ENCODE peak calls at places on chromosomes 1 and 21, in seven cellular contexts. One of them, this sample, is unnamed.

GRCh38 chr1:234845097-234845660 is 235.2 kb upstream of the IRF2BP2 start:
- DNase-seq in GM12878: peak
- DNase-seq in HCT116: no peak
- DNase-seq in WTC11: no peak
- DNase-seq in K562: no peak
- DNase-seq in H1: no peak
- DNase-seq in HepG2: no peak
- DNase-seq in this sample: no peak

GRCh38 chr1:8194481-8195227 is 123.3 kb upstream of the SLC45A1 start:
- DNase-seq in GM12878: no peak
- DNase-seq in HCT116: peak
- DNase-seq in WTC11: no peak
- DNase-seq in K562: no peak
- DNase-seq in H1: no peak
- DNase-seq in HepG2: peak
- DNase-seq in this sample: no peak

GRCh38 chr1:97092824-97093223 is 371.2 kb downstream of the PTBP2 start:
- DNase-seq in GM12878: no peak
- DNase-seq in HCT116: no peak
- DNase-seq in WTC11: no peak
- DNase-seq in K562: no peak
- DNase-seq in H1: no peak
- DNase-seq in HepG2: no peak
- DNase-seq in this sample: no peak

GRCh38 chr1:1875932-1876331 is 15.0 kb downstream of the GNB1 start:
- DNase-seq in GM12878: no peak
- DNase-seq in HCT116: no peak
- DNase-seq in WTC11: no peak
- DNase-seq in K562: no peak
- DNase-seq in H1: no peak
- DNase-seq in HepG2: no peak
- DNase-seq in this sample: no peak

GRCh38 chr1:54380285-54380882 is 25.8 kb downstream of the SSBP3 start:
- DNase-seq in GM12878: no peak
- DNase-seq in HCT116: no peak
- DNase-seq in WTC11: no peak
- DNase-seq in K562: no peak
- DNase-seq in H1: no peak
- DNase-seq in HepG2: no peak
- DNase-seq in this sample: no peak

GRCh38 chr1:228400237-228400651 is 6.4 kb downstream of the TRIM11 start:
- DNase-seq in GM12878: no peak
- DNase-seq in HCT116: no peak
- DNase-seq in WTC11: no peak
- DNase-seq in K562: no peak
- DNase-seq in H1: no peak
- DNase-seq in HepG2: no peak
- DNase-seq in this sample: no peak

GRCh38 chr1:186154651-186155050 is 220.4 kb downstream of the TPR start:
- DNase-seq in GM12878: no peak
- DNase-seq in HCT116: no peak
- DNase-seq in WTC11: no peak
- DNase-seq in K562: no peak
- DNase-seq in H1: no peak
- DNase-seq in HepG2: no peak
- DNase-seq in this sample: no peak

GRCh38 chr1:18411321-18411720 is 69.4 kb upstream of the KLHDC7A start:
- DNase-seq in GM12878: no peak
- DNase-seq in HCT116: no peak
- DNase-seq in WTC11: no peak
- DNase-seq in K562: no peak
- DNase-seq in H1: no peak
- DNase-seq in HepG2: no peak
- DNase-seq in this sample: no peak

GRCh38 chr21:32096411-32096810 is 182.4 kb downstream of the MIS18A start:
- DNase-seq in GM12878: no peak
- DNase-seq in HCT116: peak
- DNase-seq in WTC11: peak
- DNase-seq in K562: peak
- DNase-seq in H1: peak
- DNase-seq in HepG2: peak
- DNase-seq in this sample: peak

GRCh38 chr1:42658880-42659337 is 686 bp downstream of the PPIH start:
- DNase-seq in GM12878: no peak
- DNase-seq in HCT116: no peak
- DNase-seq in WTC11: no peak
- DNase-seq in K562: no peak
- DNase-seq in H1: no peak
- DNase-seq in HepG2: no peak
- DNase-seq in this sample: peak

GRCh38 chr1:118660769-118661168 is 327.4 kb downstream of the TBX15 start:
- DNase-seq in GM12878: no peak
- DNase-seq in HCT116: no peak
- DNase-seq in WTC11: no peak
- DNase-seq in K562: no peak
- DNase-seq in H1: no peak
- DNase-seq in HepG2: no peak
- DNase-seq in this sample: no peak

GRCh38 chr21:29332461-29333354 is 34.0 kb downstream of the BACH1 start:
- DNase-seq in GM12878: no peak
- DNase-seq in HCT116: no peak
- DNase-seq in WTC11: no peak
- DNase-seq in K562: no peak
- DNase-seq in H1: no peak
- DNase-seq in HepG2: no peak
- DNase-seq in this sample: no peak

GRCh38 chr21:42653492-42654061 is at the start of gene PDE9A:
- DNase-seq in GM12878: no peak
- DNase-seq in HCT116: no peak
- DNase-seq in WTC11: peak
- DNase-seq in K562: peak
- DNase-seq in H1: no peak
- DNase-seq in HepG2: no peak
- DNase-seq in this sample: peak

GRCh38 chr1:58109646-58110200 is 436.8 kb downstream of the OMA1 start:
- DNase-seq in GM12878: no peak
- DNase-seq in HCT116: no peak
- DNase-seq in WTC11: no peak
- DNase-seq in K562: no peak
- DNase-seq in H1: no peak
- DNase-seq in HepG2: no peak
- DNase-seq in this sample: no peak

GRCh38 chr1:152622803-152623202 is at the start of gene LCE3A:
- DNase-seq in GM12878: no peak
- DNase-seq in HCT116: no peak
- DNase-seq in WTC11: no peak
- DNase-seq in K562: no peak
- DNase-seq in H1: no peak
- DNase-seq in HepG2: no peak
- DNase-seq in this sample: peak

GRCh38 chr1:92881391-92881790 is 49.6 kb downstream of the RPL5 start:
- DNase-seq in GM12878: no peak
- DNase-seq in HCT116: no peak
- DNase-seq in WTC11: no peak
- DNase-seq in K562: no peak
- DNase-seq in H1: no peak
- DNase-seq in HepG2: no peak
- DNase-seq in this sample: no peak

GRCh38 chr1:46442317-46443161 is 47.1 kb upstream of the DMBX1 start:
- DNase-seq in GM12878: no peak
- DNase-seq in HCT116: peak
- DNase-seq in WTC11: peak
- DNase-seq in K562: peak
- DNase-seq in H1: peak
- DNase-seq in HepG2: peak
- DNase-seq in this sample: peak

GRCh38 chr1:214506972-214507431 is 44.4 kb downstream of the PTPN14 start:
- DNase-seq in GM12878: no peak
- DNase-seq in HCT116: peak
- DNase-seq in WTC11: no peak
- DNase-seq in K562: no peak
- DNase-seq in H1: no peak
- DNase-seq in HepG2: peak
- DNase-seq in this sample: no peak

GRCh38 chr1:170698301-170698700 is 34.4 kb downstream of the PRRX1 start:
- DNase-seq in GM12878: no peak
- DNase-seq in HCT116: no peak
- DNase-seq in WTC11: no peak
- DNase-seq in K562: no peak
- DNase-seq in H1: no peak
- DNase-seq in HepG2: no peak
- DNase-seq in this sample: no peak

GRCh38 chr1:119132179-119132578 is 8.3 kb downstream of the WARS2 start:
- DNase-seq in GM12878: no peak
- DNase-seq in HCT116: no peak
- DNase-seq in WTC11: no peak
- DNase-seq in K562: no peak
- DNase-seq in H1: no peak
- DNase-seq in HepG2: no peak
- DNase-seq in this sample: no peak

GRCh38 chr1:77950873-77951272 is 28.0 kb downstream of the FUBP1 start:
- DNase-seq in GM12878: no peak
- DNase-seq in HCT116: no peak
- DNase-seq in WTC11: no peak
- DNase-seq in K562: no peak
- DNase-seq in H1: no peak
- DNase-seq in HepG2: no peak
- DNase-seq in this sample: no peak

GRCh38 chr1:77948841-77949424 is 29.9 kb downstream of the FUBP1 start:
- DNase-seq in GM12878: no peak
- DNase-seq in HCT116: peak
- DNase-seq in WTC11: no peak
- DNase-seq in K562: no peak
- DNase-seq in H1: no peak
- DNase-seq in HepG2: peak
- DNase-seq in this sample: peak

GRCh38 chr1:77954521-77954920 is 24.4 kb downstream of the FUBP1 start:
- DNase-seq in GM12878: no peak
- DNase-seq in HCT116: no peak
- DNase-seq in WTC11: no peak
- DNase-seq in K562: no peak
- DNase-seq in H1: no peak
- DNase-seq in HepG2: no peak
- DNase-seq in this sample: no peak

GRCh38 chr1:77953907-77954306 is 25.0 kb downstream of the FUBP1 start:
- DNase-seq in GM12878: no peak
- DNase-seq in HCT116: no peak
- DNase-seq in WTC11: no peak
- DNase-seq in K562: no peak
- DNase-seq in H1: no peak
- DNase-seq in HepG2: no peak
- DNase-seq in this sample: no peak

GRCh38 chr1:77951328-77951727 is 27.5 kb downstream of the FUBP1 start:
- DNase-seq in GM12878: no peak
- DNase-seq in HCT116: no peak
- DNase-seq in WTC11: no peak
- DNase-seq in K562: no peak
- DNase-seq in H1: no peak
- DNase-seq in HepG2: no peak
- DNase-seq in this sample: no peak
- TF ChIP-seq SP1 in GM12878: no peak
- TF ChIP-seq SP1 in HCT116: no peak
- TF ChIP-seq SP1 in WTC11: no peak
- TF ChIP-seq SP1 in K562: no peak
- TF ChIP-seq SP1 in H1: no peak
- TF ChIP-seq SP1 in HepG2: no peak
- TF ChIP-seq SP1 in this sample: no peak

DNA sequence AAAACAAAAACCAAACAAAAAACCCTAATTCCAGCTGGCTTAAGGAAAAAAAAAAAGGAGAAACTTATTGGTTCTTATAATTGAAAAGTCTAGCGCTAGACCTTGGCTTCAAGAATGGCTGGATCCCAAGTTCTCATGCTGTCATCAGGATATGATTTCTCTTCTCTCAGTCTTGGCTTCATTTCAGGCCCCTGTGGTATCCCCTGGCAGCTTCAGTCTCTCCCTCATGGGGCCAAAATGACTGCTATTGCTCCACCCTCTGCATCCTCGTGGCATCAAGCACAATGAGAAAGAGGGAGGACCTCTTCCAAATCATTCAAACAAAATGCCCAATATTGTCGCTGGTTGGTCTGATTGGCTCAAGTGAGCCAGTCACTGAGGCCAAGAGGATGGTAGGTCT is 80.7 kb downstream of the GIPC2 start:
- DNase-seq in GM12878: no peak
- DNase-seq in HCT116: no peak
- DNase-seq in WTC11: no peak
- DNase-seq in K562: no peak
- DNase-seq in H1: no peak
- DNase-seq in HepG2: no peak
- DNase-seq in this sample: no peak
- TF ChIP-seq SP1 in GM12878: no peak
- TF ChIP-seq SP1 in HCT116: no peak
- TF ChIP-seq SP1 in WTC11: no peak
- TF ChIP-seq SP1 in K562: no peak
- TF ChIP-seq SP1 in H1: no peak
- TF ChIP-seq SP1 in HepG2: no peak
- TF ChIP-seq SP1 in this sample: no peak

DNA sequence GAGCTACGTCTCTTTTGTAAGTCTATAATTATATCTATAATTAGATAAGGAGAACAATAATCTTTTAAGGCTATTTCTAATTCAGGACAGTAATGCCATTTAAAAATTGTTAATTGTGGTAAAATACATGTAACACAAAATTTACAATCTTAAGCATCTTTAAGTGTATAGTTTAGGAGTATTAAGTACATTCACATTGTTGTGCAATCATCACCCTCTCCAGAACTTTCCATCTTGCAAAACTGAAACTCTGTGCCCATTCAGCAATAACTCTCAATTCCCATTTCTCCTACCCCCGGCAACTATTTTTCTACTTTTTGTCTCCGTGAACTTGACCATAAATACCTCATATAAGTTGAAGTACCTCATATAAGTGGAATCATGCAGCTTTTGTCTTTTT is 93.9 kb upstream of the KCNA3 start:
- DNase-seq in GM12878: no peak
- DNase-seq in HCT116: no peak
- DNase-seq in WTC11: no peak
- DNase-seq in K562: no peak
- DNase-seq in H1: no peak
- DNase-seq in HepG2: no peak
- DNase-seq in this sample: no peak
- TF ChIP-seq SP1 in GM12878: no peak
- TF ChIP-seq SP1 in HCT116: no peak
- TF ChIP-seq SP1 in WTC11: no peak
- TF ChIP-seq SP1 in K562: no peak
- TF ChIP-seq SP1 in H1: no peak
- TF ChIP-seq SP1 in HepG2: no peak
- TF ChIP-seq SP1 in this sample: no peak

DNA sequence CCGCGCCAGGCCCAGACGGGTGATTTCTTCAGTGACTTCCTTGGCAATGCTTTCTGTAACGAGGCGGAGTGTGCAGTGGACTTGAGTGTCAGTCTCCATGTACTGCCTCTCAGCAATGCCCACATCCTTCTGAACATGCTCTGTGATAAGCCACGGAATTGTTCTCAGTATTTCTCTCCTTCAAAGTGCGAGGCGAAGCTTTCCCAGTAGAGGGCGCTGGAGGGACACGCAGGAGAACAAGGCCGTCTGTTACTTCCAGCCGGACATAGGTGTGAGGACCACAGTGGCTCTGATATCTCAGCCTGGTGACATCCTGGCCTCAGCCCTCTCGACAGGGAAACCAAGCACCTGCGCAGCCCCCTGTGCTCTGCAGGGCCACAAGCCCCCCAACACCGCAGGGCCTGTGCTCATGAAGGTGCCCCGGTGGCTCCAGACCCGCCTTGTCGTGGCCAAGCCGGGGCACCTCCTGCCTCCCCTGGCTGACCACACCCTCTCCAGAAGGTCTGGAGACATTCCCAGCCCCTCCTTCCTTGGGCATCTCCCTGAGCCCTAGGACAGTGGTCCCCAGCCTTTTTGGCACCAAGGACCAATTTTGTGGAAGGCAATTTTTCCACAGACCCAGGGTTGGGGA is 46.1 kb upstream of the BACE2 start:
- DNase-seq in GM12878: peak
- DNase-seq in HCT116: peak
- DNase-seq in WTC11: peak
- DNase-seq in K562: peak
- DNase-seq in H1: peak
- DNase-seq in HepG2: peak
- DNase-seq in this sample: peak
- TF ChIP-seq SP1 in GM12878: no peak
- TF ChIP-seq SP1 in HCT116: no peak
- TF ChIP-seq SP1 in WTC11: no peak
- TF ChIP-seq SP1 in K562: no peak
- TF ChIP-seq SP1 in H1: no peak
- TF ChIP-seq SP1 in HepG2: no peak
- TF ChIP-seq SP1 in this sample: no peak